ENCODE peak calls at places on chromosomes 16 and 17, in four cellular contexts. E, A, B and K are unnamed samples.
A peak's percentile ranks its signal among the peaks of the same experiment; 100 is the strongest.

GRCh38 chr17:81840826-81841778 is 6.3 kb upstream of the PPP1R27 start:
- DNase-seq in E (no peak), A (peak; percentile 87), B (no peak), K (no peak)

GRCh38 chr17:77465358-77466041 is 324.7 kb downstream of the SEC14L1 start:
- DNase-seq in E (no peak), A (peak; percentile 91), B (peak; percentile 86), K (peak; percentile 84)

GRCh38 chr16:86899757-86900156 is 321.4 kb downstream of the FOXL1 start:
- DNase-seq in E (no peak), A (no peak), B (no peak), K (no peak)

GRCh38 chr17:39611441-39612112 is 3.9 kb upstream of the NEUROD2 start:
- DNase-seq in E (no peak), A (no peak), B (no peak), K (no peak)

GRCh38 chr16:87581867-87582220 is 20.5 kb upstream of the JPH3 start:
- DNase-seq in E (peak; percentile 72), A (no peak), B (no peak), K (no peak)

GRCh38 chr16:11957591-11958395 is 7.2 kb upstream of the TNFRSF17 start:
- DNase-seq in E (no peak), A (no peak), B (no peak), K (no peak)

GRCh38 chr17:66760324-66760723 is 74.6 kb upstream of the CACNG5 start:
- DNase-seq in E (no peak), A (no peak), B (no peak), K (no peak)

GRCh38 chr17:57552114-57552601 is 192.9 kb downstream of the CCDC182 start:
- DNase-seq in E (peak; percentile 64), A (no peak), B (no peak), K (peak; percentile 66)

GRCh38 chr16:55876854-55877253 is 1.7 kb upstream of the CES5A start:
- DNase-seq in E (no peak), A (no peak), B (no peak), K (no peak)

GRCh38 chr16:88469615-88470395 is 16.7 kb downstream of the ZFPM1 start:
- DNase-seq in E (no peak), A (no peak), B (no peak), K (no peak)

GRCh38 chr17:72953621-72954020 is 138.9 kb downstream of the SLC39A11 start:
- DNase-seq in E (no peak), A (no peak), B (no peak), K (no peak)

GRCh38 chr17:10071141-10071540 is 127.3 kb downstream of the GAS7 start:
- DNase-seq in E (no peak), A (no peak), B (no peak), K (no peak)

GRCh38 chr17:38587956-38588771 is 17.6 kb downstream of the SRCIN1 start:
- DNase-seq in E (no peak), A (no peak), B (no peak), K (no peak)

DNA sequence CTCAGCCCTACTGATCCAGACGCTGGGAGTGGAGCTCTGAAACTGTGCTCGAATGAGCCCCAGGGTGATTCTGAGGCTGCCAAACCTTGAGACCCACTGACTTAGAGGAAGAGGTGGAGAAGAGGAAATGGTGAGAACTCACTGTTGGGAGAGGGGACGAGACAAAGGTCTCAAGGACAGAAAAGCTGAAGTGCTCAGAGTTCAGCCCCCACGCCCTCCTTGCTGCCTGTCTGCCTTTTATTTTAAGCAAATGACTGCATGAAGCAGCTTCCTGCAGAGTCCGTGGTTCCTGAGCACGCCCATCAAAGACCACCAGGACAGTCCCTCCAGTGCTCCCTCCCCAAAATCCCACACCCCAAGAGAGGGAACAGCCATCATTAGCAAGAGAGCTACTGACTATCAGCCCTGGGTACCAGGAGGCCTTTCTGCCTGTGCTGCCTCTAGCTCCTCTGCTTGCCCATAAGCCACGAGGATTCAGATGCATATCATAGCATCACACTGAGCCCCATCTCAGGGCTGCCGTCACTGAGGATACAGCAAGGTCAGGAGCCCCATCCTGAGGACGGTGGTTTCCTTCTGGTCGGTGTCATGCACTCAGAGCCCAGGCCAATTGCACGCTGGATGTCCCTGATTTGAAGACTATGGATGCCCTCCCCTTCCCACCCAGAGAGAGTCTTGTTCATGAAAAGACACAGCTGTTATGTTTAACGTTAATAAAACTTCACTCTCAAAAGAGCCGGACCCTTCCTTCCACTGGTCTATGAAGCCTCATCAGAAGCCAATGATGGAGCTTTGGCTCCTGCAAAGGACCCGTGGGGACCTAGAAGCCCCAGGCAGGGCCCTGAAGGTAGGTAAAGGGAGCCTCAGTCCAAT is 20.1 kb downstream of the COTL1 start:
- DNase-seq in E (no peak), A (no peak), B (no peak), K (no peak)
- TF ChIP-seq SPI1 in E (no peak), A (peak; percentile 71), B (peak; percentile 53), K (peak; percentile 48)

DNA sequence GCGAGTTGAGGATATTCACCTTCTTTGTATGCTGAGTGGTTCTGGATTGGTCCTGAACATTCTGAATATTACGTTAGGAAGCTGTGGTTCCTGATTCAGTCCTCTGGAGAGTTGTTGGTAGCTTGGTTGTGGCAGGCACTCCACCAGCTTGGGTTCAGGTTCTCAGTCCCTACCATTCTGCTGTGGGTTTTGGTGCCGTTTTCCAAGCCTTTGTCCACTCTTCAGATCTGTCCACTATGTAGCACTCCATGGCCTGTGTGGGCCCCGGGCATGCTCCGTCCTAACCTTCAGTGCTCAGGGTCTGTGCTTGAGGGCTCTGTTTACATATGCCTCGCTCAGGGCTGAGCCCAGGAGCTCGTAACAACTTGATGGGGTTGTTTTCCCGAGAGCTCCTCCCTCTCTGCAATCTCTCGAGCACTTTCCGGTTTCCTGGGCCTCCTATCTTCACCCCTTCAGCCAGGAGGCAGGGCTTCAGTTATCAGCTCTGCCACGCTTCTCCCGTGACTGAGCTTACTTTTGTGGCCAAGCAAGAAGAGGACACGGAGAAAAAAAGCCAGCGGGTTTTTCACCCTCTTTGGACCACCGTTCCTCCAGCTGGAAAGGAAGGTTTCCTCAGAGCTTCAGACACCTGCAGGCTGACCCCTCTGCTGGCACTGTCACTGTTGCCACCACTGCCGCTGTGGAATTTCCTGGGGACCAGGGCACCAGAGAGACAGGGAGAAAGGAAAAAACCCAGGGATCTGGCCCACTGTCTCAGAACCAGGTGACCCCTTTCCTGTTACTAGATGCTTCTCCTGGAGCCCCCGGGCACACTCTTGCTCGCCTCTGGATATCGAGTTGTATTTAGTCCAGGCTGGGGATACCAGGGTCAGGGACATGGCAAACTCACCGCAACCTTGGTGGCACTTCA is 19.6 kb downstream of the KIAA0513 start:
- DNase-seq in E (peak; percentile 88), A (no peak), B (no peak), K (no peak)
- TF ChIP-seq SPI1 in E (no peak), A (no peak), B (no peak), K (no peak)

DNA sequence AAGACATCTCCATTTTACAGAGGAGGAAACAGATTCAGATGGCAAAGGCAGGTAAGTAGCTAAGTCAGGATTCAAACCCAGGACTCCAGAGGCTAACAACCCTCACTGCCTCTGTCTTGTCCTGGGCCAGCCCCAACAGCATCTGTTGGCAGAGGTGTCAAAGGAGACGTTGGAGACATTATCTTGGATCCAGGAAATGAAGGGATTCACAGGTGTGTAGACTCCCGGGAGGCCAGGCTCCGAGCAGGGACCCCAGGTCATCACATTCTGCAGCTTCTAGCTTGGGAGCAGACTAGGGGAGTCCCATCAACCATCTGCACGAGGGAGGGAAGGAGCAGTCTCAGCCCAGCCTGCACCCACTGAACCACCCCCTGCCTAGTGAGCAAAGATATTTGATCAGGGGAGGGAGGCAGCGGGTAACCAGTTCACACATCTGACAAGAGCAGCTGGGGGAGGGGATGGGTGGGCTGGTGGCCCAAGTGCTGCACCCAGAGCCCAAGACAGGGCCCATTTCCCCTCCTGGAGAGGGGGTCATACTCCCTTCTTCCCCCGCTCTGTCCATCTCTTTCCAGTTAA is 1.0 kb upstream of the B9D1 start:
- DNase-seq in E (no peak), A (no peak), B (no peak), K (no peak)
- TF ChIP-seq SPI1 in E (no peak), A (no peak), B (no peak), K (no peak)

GRCh38 chr17:42647778-42648177 is 11.3 kb upstream of the TUBG2 start:
- DNase-seq in E (no peak), A (no peak), B (peak; percentile 46), K (no peak)

GRCh38 chr17:42655528-42655927 is 3.6 kb upstream of the TUBG2 start:
- DNase-seq in E (no peak), A (no peak), B (no peak), K (no peak)

GRCh38 chr17:42657824-42658588 is 1.1 kb upstream of the TUBG2 start:
- DNase-seq in E (no peak), A (no peak), B (no peak), K (no peak)

GRCh38 chr17:42651392-42651791 is 7.7 kb upstream of the TUBG2 start:
- DNase-seq in E (no peak), A (no peak), B (no peak), K (no peak)

DNA sequence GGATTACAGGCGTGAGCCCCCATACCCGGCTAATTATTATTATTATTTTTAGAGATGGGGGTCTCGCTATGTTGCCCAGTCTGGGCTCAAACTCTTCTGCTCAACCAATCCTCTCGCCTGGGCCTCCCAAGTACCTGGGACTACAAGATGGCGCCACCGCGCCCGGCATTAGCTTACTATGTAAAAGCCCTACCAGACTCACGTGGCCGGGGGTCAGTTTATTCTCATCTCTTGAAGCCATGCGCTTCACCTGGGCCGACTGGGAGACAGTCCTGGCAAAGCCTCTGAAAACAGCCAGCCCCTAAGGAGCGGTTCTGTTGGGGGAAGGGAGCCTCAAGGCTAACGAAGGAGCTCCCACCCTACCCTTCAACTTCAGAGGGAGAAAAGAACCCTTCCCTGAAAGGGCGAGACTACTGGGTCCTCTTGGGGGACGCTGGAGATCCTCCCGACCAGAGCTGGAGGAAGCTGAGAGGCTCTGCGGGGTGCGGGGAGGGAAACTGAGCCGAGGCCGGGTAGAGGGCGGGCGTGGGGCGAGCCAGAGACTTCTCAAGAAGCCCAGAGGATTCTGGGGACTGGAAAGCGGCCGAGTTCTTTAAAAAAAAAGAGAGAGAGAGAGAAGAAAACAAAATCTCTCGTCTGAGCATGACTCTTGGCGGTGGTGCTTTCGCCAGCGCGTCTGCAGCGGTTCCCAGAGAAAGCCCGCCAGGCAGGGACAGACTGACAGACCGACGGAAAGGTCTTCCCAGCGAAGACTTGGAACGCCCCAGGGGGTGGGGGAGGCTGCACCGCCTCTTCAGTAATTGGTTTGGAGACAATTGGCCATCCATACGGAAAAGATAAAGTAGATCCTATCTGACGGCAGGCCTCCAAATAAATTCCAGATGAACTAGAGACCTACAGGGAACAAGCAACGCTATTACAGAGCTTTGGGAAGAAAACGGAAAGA is 5.6 kb upstream of the TUBG2 start:
- DNase-seq in E (peak; percentile 44), A (no peak), B (no peak), K (no peak)
- TF ChIP-seq SPI1 in E (no peak), A (no peak), B (no peak), K (no peak)

GRCh38 chr16:397135-397661 is at the start of gene NME4:
- DNase-seq in E (peak; percentile 81), A (peak; percentile 62), B (no peak), K (peak; percentile 62)
- TF ChIP-seq SPI1 in E (no peak), A (no peak), B (no peak), K (no peak)

GRCh38 chr16:252366-253337 is 18.0 kb downstream of the FAM234A start:
- DNase-seq in E (peak; percentile 61), A (no peak), B (peak; percentile 40), K (peak; percentile 67)
- TF ChIP-seq SPI1 in E (peak; percentile 74), A (no peak), B (no peak), K (peak; percentile 34)

GRCh38 chr17:49547566-49547965 is 28.1 kb upstream of the NXPH3 start:
- DNase-seq in E (no peak), A (no peak), B (no peak), K (no peak)

GRCh38 chr17:49549311-49549605 is 26.4 kb upstream of the NXPH3 start:
- DNase-seq in E (no peak), A (no peak), B (no peak), K (no peak)

GRCh38 chr17:49546546-49547535 is 28.8 kb upstream of the NXPH3 start:
- DNase-seq in E (no peak), A (no peak), B (no peak), K (no peak)

GRCh38 chr17:49548506-49549310 is 27.0 kb upstream of the NXPH3 start:
- DNase-seq in E (peak; percentile 60), A (no peak), B (no peak), K (no peak)

GRCh38 chr17:49548051-49548505 is 27.6 kb upstream of the NXPH3 start:
- DNase-seq in E (no peak), A (no peak), B (no peak), K (no peak)
- TF ChIP-seq SPI1 in E (no peak), A (no peak), B (no peak), K (no peak)